ENCODE peak calls at places on chromosomes 16 and 17, in seven cellular contexts. O, X, R, E, U, W and P are unnamed samples.
A peak's percentile ranks its signal among the peaks of the same experiment; 100 is the strongest.

GRCh38 chr16:68149596-68149995 is 64.4 kb downstream of the NFATC3 start:
- DNase-seq in O (no peak), X (no peak), R (no peak), E (no peak), U (no peak), W (no peak), P (no peak)

GRCh38 chr16:71637398-71637797 is 11.4 kb downstream of the MARVELD3 start:
- DNase-seq in O (no peak), X (peak; percentile 49), R (peak; percentile 24), E (no peak), U (no peak), W (peak; percentile 41), P (peak; percentile 79)

GRCh38 chr16:14018848-14019247 is 52.3 kb upstream of the MRTFB start:
- DNase-seq in O (no peak), X (no peak), R (no peak), E (no peak), U (no peak), W (no peak), P (no peak)

GRCh38 chr17:1379930-1380313 is 20.1 kb downstream of the YWHAE start:
- DNase-seq in O (no peak), X (no peak), R (no peak), E (no peak), U (no peak), W (no peak), P (peak; percentile 50)

GRCh38 chr17:38341035-38341721 is 2.6 kb downstream of the GPR179 start:
- DNase-seq in O (no peak), X (no peak), R (peak; percentile 25), E (peak; percentile 77), U (peak; percentile 49), W (peak; percentile 73), P (peak; percentile 36)

GRCh38 chr16:53486230-53486629 is 16.8 kb downstream of the AKTIP start:
- DNase-seq in O (no peak), X (no peak), R (no peak), E (no peak), U (no peak), W (no peak), P (no peak)

GRCh38 chr17:74417178-74418045 is 14.5 kb upstream of the GPRC5C start:
- DNase-seq in O (no peak), X (peak; percentile 79), R (no peak), E (no peak), U (peak; percentile 67), W (no peak), P (peak; percentile 88)

GRCh38 chr17:48023408-48024148 is 14.0 kb downstream of the COPZ2 start:
- DNase-seq in O (peak; percentile 15), X (peak; percentile 71), R (peak; percentile 83), E (peak; percentile 92), U (peak; percentile 83), W (peak; percentile 85), P (peak; percentile 95)

GRCh38 chr17:56674401-56674925 is 81.0 kb downstream of the NOG start:
- DNase-seq in O (no peak), X (no peak), R (no peak), E (no peak), U (no peak), W (no peak), P (no peak)